ENCODE peak calls at places on chromosomes 6 and 20, in seven cellular contexts. K is neural progenitor cell, H is HCT116, O is GM23338, P is GM23248, M is hepatocyte, B is PC-3. Z is an unnamed sample.

GRCh38 chr6:160509610-160510009 is 154.5 kb downstream of the LPA start:
- DNase-seq in P (no peak), B (no peak), M (no peak), H (no peak), O (no peak), K (no peak), Z (no peak)

GRCh38 chr6:136312975-136313374 is 23.3 kb upstream of the BCLAF1 start:
- DNase-seq in P (no peak), H (no peak), K (no peak), M (no peak), O (no peak), B (no peak), Z (no peak)

GRCh38 chr6:3811191-3811590 is 38.0 kb upstream of the FAM50B start:
- DNase-seq in M (no peak), B (no peak), O (no peak), K (no peak), H (no peak), P (no peak), Z (no peak)

GRCh38 chr6:144413418-144413817 is 128.3 kb downstream of the UTRN start:
- DNase-seq in K (no peak), H (no peak), P (peak), M (no peak), B (peak), O (no peak), Z (no peak)

GRCh38 chr20:1125266-1125665 is 6.9 kb downstream of the PSMF1 start:
- DNase-seq in M (no peak), H (no peak), B (no peak), K (no peak), O (no peak), P (no peak), Z (no peak)

GRCh38 chr6:128208851-128209580 is 308.2 kb upstream of the THEMIS start:
- DNase-seq in B (peak), O (no peak), M (no peak), P (peak), H (no peak), K (no peak), Z (no peak)

GRCh38 chr20:37449276-37449675 is 71.8 kb upstream of the NNAT start:
- DNase-seq in H (no peak), B (no peak), M (no peak), K (no peak), O (no peak), P (no peak), Z (no peak)

GRCh38 chr6:33839399-33840063 is 35.7 kb upstream of the MLN start:
- DNase-seq in K (no peak), M (no peak), P (no peak), B (no peak), H (no peak), O (no peak), Z (no peak)

GRCh38 chr6:11121851-11122250 is 10.3 kb upstream of the ERVFRD-1 start:
- DNase-seq in O (no peak), P (no peak), M (no peak), B (no peak), H (no peak), K (no peak), Z (no peak)

GRCh38 chr20:49045440-49046086 is 549 bp upstream of the CSE1L start:
- DNase-seq in M (peak), H (no peak), P (peak), B (no peak), O (peak), K (no peak), Z (no peak)

GRCh38 chr6:49979584-49979983 is 10.2 kb upstream of the DEFB113 start:
- DNase-seq in P (no peak), K (no peak), O (peak), H (no peak), B (no peak), M (no peak), Z (peak)

GRCh38 chr20:50719328-50719727 is 12.1 kb upstream of the PARD6B start:
- DNase-seq in H (no peak), P (no peak), K (no peak), B (no peak), M (no peak), O (no peak), Z (no peak)

GRCh38 chr6:34151321-34152041 is 5.6 kb upstream of the GRM4 start:
- DNase-seq in O (peak), K (peak), H (no peak), M (peak), B (no peak), P (no peak), Z (no peak)

GRCh38 chr6:113396644-113397201 is 460.4 kb upstream of the MARCKS start:
- DNase-seq in P (no peak), K (no peak), B (no peak), M (no peak), O (no peak), H (no peak), Z (no peak)

GRCh38 chr6:168162366-168162765 is 83.4 kb upstream of the FRMD1 start:
- DNase-seq in M (no peak), B (peak), O (no peak), K (no peak), P (no peak), H (no peak), Z (no peak)

GRCh38 chr6:2245954-2246863 is 804 bp upstream of the GMDS start:
- DNase-seq in B (peak), P (peak), K (peak), M (peak), H (peak), O (peak), Z (peak)

GRCh38 chr6:153595903-153596302 is 443.1 kb upstream of the OPRM1 start:
- DNase-seq in K (no peak), H (no peak), B (peak), O (no peak), P (peak), M (no peak), Z (no peak)

GRCh38 chr6:76940186-76940585 is 523.1 kb downstream of the HTR1B start:
- DNase-seq in B (no peak), O (no peak), K (no peak), M (no peak), H (no peak), P (peak), Z (no peak)

GRCh38 chr6:128492386-128492785 is 28.0 kb downstream of the PTPRK start:
- DNase-seq in P (no peak), B (peak), K (no peak), H (no peak), M (no peak), O (no peak), Z (no peak)

GRCh38 chr6:118876814-118877213 is 17.1 kb upstream of the ASF1A start:
- DNase-seq in K (no peak), B (peak), M (no peak), O (no peak), P (peak), H (no peak), Z (no peak)

GRCh38 chr6:81981812-81982211 is 229.3 kb upstream of the TENT5A start:
- DNase-seq in B (peak), P (peak), O (no peak), M (no peak), K (no peak), H (peak), Z (peak)

GRCh38 chr20:35776513-35777101 is 4.8 kb downstream of the PHF20 start:
- DNase-seq in K (no peak), P (peak), H (no peak), B (peak), M (peak), O (no peak), Z (no peak)

GRCh38 chr6:24419526-24419925 is 16.8 kb downstream of the MRS2 start:
- DNase-seq in P (no peak), O (no peak), B (no peak), K (no peak), M (no peak), H (no peak), Z (no peak)

GRCh38 chr6:163529605-163530004 is 115.1 kb downstream of the QKI start:
- DNase-seq in M (peak), H (no peak), B (peak), K (no peak), P (peak), O (no peak), Z (no peak)

GRCh38 chr6:69953491-69953890 is 87.1 kb downstream of the COL19A1 start:
- DNase-seq in B (no peak), O (no peak), H (no peak), M (no peak), P (no peak), K (no peak), Z (no peak)

GRCh38 chr20:51337126-51337805 is 205.3 kb downstream of the NFATC2 start:
- DNase-seq in M (no peak), H (no peak), P (no peak), B (no peak), K (no peak), O (no peak), Z (no peak)

GRCh38 chr20:18628330-18628941 is 40.6 kb downstream of the DTD1 start:
- DNase-seq in M (peak), K (peak), B (peak), P (peak), H (no peak), O (peak), Z (no peak)

GRCh38 chr20:2293486-2293885 is 2.3 kb upstream of the TGM3 start:
- DNase-seq in B (no peak), O (no peak), M (no peak), H (no peak), K (no peak), P (no peak), Z (no peak)

GRCh38 chr6:125906158-125906998 is 50.2 kb upstream of the HINT3 start:
- DNase-seq in O (peak), K (peak), H (peak), M (peak), B (peak), P (peak), Z (peak)

GRCh38 chr6:98832282-98833100 is 1.9 kb upstream of the POU3F2 start:
- DNase-seq in B (peak), P (peak), O (peak), H (no peak), M (peak), K (peak), Z (no peak)

GRCh38 chr6:166055801-166056200 is 111.8 kb downstream of the TBXT start:
- DNase-seq in P (no peak), M (no peak), B (no peak), K (no peak), O (no peak), H (no peak), Z (no peak)

GRCh38 chr6:87436435-87436834 is 28.7 kb downstream of the CFAP206 start:
- DNase-seq in P (peak), M (peak), H (peak), B (peak), K (peak), O (peak), Z (peak)

GRCh38 chr6:67914419-67914818 is 720.7 kb upstream of the ADGRB3 start:
- DNase-seq in K (no peak), H (no peak), B (no peak), P (no peak), M (no peak), O (no peak), Z (no peak)

GRCh38 chr6:107561325-107561724 is 71.4 kb downstream of the SOBP start:
- DNase-seq in P (no peak), H (no peak), B (no peak), O (peak), K (peak), M (no peak), Z (no peak)

GRCh38 chr20:61354501-61354900 is 102.4 kb downstream of the CDH4 start:
- DNase-seq in K (no peak), B (no peak), O (no peak), H (no peak), M (no peak), P (no peak), Z (no peak)

GRCh38 chr20:58467572-58468330 is 47.4 kb downstream of the APCDD1L start:
- DNase-seq in M (no peak), P (no peak), B (no peak), O (peak), H (no peak), K (no peak), Z (no peak)

GRCh38 chr6:123594776-123595175 is 42.0 kb downstream of the TRDN start:
- DNase-seq in K (no peak), B (no peak), M (no peak), H (no peak), O (no peak), P (no peak), Z (peak)
- TF ChIP-seq EZH2phosphoT487 in K (no peak), B (no peak), M (no peak), H (no peak), O (no peak), P (no peak), Z (no peak)

DNA sequence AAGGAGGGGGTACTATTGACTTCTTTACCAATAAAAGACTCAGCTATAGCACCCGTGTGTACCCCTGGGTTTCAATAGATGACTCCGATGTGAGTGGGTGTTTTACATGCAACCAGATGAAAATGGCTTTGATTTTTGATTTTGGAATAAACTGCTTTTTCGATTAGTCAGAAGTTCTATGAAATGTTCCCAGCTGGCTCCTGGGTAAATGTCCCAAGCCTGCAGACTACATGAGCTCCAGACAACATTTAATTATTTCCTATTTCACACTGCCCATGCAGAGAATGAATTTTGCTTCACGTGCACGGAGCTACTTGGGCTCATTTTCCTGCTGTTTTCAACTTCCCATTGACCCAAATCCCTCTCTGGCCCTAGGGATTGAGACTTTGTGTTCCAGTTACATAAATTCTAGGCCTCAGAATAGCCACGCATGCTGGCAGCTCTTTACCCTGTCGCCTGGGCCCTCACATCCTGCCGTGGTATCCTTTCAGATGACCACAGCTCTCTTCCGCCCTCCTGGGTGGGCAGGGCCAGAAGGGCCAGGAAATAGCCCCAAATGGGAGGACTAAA is 59.7 kb downstream of the GPR6 start:
- DNase-seq in H (no peak), K (no peak), P (peak), M (no peak), O (no peak), B (no peak), Z (no peak)
- H2AFZ ChIP-seq in H (no peak), K (no peak), P (peak), M (no peak), O (peak), B (no peak), Z (no peak)

DNA sequence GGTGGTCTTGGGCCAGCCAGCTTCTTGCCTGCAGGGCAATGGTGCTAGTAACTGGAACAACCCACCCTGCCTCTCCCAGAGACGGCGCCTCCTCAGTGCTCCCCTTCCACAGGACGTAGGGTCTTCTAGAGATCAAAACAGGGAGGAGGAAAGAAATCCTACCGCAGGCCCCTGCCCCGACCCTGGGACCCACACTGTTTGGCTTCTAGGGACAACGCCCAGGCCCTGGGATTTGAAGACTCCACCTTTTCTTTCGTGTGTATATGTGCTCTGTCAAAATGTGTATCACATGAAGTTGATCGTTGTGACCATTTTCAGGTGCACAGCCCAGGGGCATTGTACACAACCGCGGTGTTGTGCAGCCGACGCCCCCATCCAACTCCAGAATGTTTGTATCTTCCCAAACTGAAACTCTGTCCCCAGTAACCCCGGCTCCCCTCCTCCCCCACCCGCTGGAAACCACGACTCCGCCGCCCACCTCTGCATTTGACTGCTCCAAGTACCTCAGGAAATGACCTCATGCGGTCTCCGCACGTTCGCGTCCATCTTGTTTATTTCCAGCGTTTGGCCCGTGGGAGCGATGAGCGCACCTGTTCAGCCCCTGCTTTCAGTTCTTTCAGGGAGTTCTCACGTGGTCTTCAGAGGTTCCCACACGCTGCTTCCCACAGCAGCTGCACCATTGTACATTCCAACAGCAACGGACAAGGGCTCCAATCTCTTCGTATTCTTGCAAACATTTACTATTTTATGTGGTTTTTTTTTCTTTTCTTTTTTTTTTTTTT is 3.4 kb upstream of the BHLHE23 start:
- DNase-seq in H (no peak), O (no peak), K (no peak), P (no peak), M (no peak), B (no peak), Z (peak)
- TF ChIP-seq EZH2 in H (no peak), O (no peak), K (no peak), P (no peak), M (no peak), B (no peak), Z (no peak)

GRCh38 chr6:148723484-148723883 is 23.3 kb upstream of the UST start:
- DNase-seq in H (no peak), B (peak), O (no peak), K (no peak), P (peak), M (no peak), Z (no peak)
- TF ChIP-seq EZH2phosphoT487 in H (no peak), B (no peak), O (no peak), K (no peak), P (peak), M (no peak), Z (no peak)

GRCh38 chr6:26159417-26160273 is 72.4 kb downstream of the HFE start:
- DNase-seq in H (no peak), M (peak), K (no peak), B (peak), O (peak), P (peak), Z (peak)
- H2AFZ ChIP-seq in H (no peak), M (no peak), K (no peak), B (no peak), O (no peak), P (peak), Z (peak)

DNA sequence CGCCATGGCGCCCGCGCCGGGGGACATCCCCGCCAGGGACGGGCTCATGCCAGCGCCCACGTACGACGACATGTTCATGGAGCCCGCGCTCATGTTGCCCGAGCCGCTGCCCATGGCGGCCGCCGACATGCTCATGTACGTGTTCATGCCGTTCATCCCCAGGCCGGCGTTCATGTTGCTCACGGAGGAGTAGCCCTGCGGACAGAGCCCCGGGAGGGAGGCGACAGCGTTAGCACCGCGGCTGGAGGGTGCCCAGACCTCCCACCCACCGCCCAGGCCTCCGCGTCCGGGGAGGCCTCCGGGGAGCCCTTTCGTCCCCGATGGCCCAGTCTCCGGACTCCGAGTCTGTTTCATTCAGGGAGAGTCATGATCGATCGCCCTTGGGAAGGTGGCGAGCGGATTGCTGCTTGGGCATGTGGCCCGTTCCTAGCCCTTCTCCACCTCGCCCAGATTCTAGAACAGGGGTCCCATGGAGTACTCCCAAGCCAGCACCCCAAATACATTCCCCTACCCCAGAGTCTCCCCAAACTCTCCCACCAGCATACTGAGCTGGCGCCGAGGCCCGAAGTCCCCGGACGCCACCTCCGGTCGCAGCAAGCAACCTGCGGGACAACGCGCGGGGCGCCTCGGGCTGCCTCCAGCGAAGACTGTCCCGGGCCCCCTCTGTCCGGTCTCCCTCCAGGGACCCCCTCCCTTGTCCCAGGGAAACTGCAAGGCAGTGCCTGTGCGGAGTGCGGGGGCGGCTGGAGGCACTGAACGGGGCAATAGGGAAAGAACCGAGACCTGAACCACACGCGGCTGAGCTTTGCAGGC is 1.2 kb downstream of the FOXA2 start:
- DNase-seq in M (peak), H (no peak), O (peak), K (peak), B (peak), P (peak), Z (no peak)
- TF ChIP-seq EZH2 in M (peak), H (no peak), O (peak), K (peak), B (no peak), P (no peak), Z (no peak)

Z was measured in MM.1S.